ENCODE peak calls at places on chromosomes 13 and 19, in six cellular contexts. I, B, D, K, G and L are unnamed samples.

GRCh38 chr13:23159587-23160240 is 21.1 kb upstream of the SGCG start:
- DNase-seq in I (no peak), B (peak; percentile 22), D (no peak), K (no peak), G (peak; percentile 5), L (no peak)

GRCh38 chr13:48234652-48235099 is 1.7 kb downstream of the ITM2B start:
- DNase-seq in I (no peak), B (no peak), D (no peak), K (no peak), G (no peak), L (no peak)

GRCh38 chr13:90696656-90697055 is 650.8 kb upstream of the MIR17HG start:
- DNase-seq in I (no peak), B (no peak), D (no peak), K (no peak), G (peak; percentile 61), L (no peak)

GRCh38 chr19:48500830-48501445 is 10.7 kb downstream of the LMTK3 start:
- DNase-seq in I (no peak), B (no peak), D (no peak), K (no peak), G (no peak), L (no peak)

GRCh38 chr13:46385946-46386345 is 1.1 kb downstream of the RUBCNL start:
- DNase-seq in I (no peak), B (peak; percentile 13), D (no peak), K (no peak), G (no peak), L (peak; percentile 18)

GRCh38 chr13:38951525-38952313 is 38.9 kb downstream of the STOML3 start:
- DNase-seq in I (no peak), B (no peak), D (no peak), K (no peak), G (peak; percentile 53), L (no peak)

GRCh38 chr19:49690073-49690655 is 752 bp upstream of the CPT1C start:
- DNase-seq in I (no peak), B (peak; percentile 55), D (no peak), K (no peak), G (no peak), L (no peak)

GRCh38 chr13:75993823-75994222 is 357.7 kb downstream of the LMO7 start:
- DNase-seq in I (no peak), B (peak; percentile 5), D (no peak), K (no peak), G (peak; percentile 76), L (no peak)

GRCh38 chr19:12913871-12914690 is 5.0 kb downstream of the SYCE2 start:
- DNase-seq in I (no peak), B (peak; percentile 33), D (peak; percentile 80), K (no peak), G (no peak), L (peak; percentile 67)

GRCh38 chr19:41265376-41266153 is 1.4 kb downstream of the HNRNPUL1 start:
- DNase-seq in I (no peak), B (peak; percentile 47), D (no peak), K (no peak), G (peak; percentile 24), L (peak; percentile 3)

GRCh38 chr19:47231215-47232054 is 436 bp upstream of the BBC3 start:
- DNase-seq in I (peak; percentile 91), B (peak; percentile 96), D (peak; percentile 92), K (peak; percentile 51), G (peak; percentile 87), L (peak; percentile 85)

GRCh38 chr19:40445945-40446784 is 2.0 kb upstream of the SERTAD3 start:
- DNase-seq in I (no peak), B (peak; percentile 54), D (no peak), K (no peak), G (peak; percentile 70), L (no peak)

GRCh38 chr19:17429661-17430101 is 9.8 kb downstream of the MVB12A start:
- DNase-seq in I (no peak), B (peak; percentile 9), D (no peak), K (no peak), G (no peak), L (no peak)

GRCh38 chr19:3106509-3107141 is 12.5 kb downstream of the GNA11 start:
- DNase-seq in I (no peak), B (no peak), D (no peak), K (no peak), G (no peak), L (no peak)

GRCh38 chr19:17424743-17425365 is 5.0 kb downstream of the MVB12A start:
- DNase-seq in I (no peak), B (peak; percentile 56), D (peak; percentile 60), K (no peak), G (peak; percentile 36), L (peak; percentile 35)

GRCh38 chr13:78660130-78660857 is 1.3 kb upstream of the OBI1 start:
- DNase-seq in I (no peak), B (peak; percentile 40), D (peak; percentile 35), K (no peak), G (no peak), L (peak; percentile 11)

GRCh38 chr13:20689291-20689690 is 14.2 kb upstream of the IL17D start:
- DNase-seq in I (no peak), B (no peak), D (no peak), K (no peak), G (no peak), L (no peak)

GRCh38 chr19:1811472-1811894 is 593 bp downstream of the ATP8B3 start:
- DNase-seq in I (peak; percentile 27), B (peak; percentile 80), D (peak; percentile 45), K (no peak), G (peak; percentile 90), L (peak; percentile 57)

GRCh38 chr19:51572908-51573307 is 1.8 kb downstream of the ZNF175 start:
- DNase-seq in I (no peak), B (peak; percentile 67), D (no peak), K (no peak), G (peak; percentile 22), L (no peak)

GRCh38 chr13:73060251-73061160 is 1.7 kb downstream of the KLF5 start:
- DNase-seq in I (no peak), B (peak; percentile 87), D (no peak), K (no peak), G (peak; percentile 83), L (peak; percentile 3)

GRCh38 chr13:113947321-113948033 is 26.4 kb downstream of the C13orf46 start:
- DNase-seq in I (no peak), B (peak; percentile 88), D (no peak), K (no peak), G (peak; percentile 64), L (peak; percentile 92)

GRCh38 chr13:79749556-79749955 is 268.6 kb downstream of the NDFIP2 start:
- DNase-seq in I (no peak), B (no peak), D (no peak), K (no peak), G (no peak), L (no peak)

GRCh38 chr19:48683349-48683748 is 10.5 kb upstream of the NTN5 start:
- DNase-seq in I (peak; percentile 7), B (peak; percentile 63), D (peak; percentile 24), K (no peak), G (peak; percentile 22), L (no peak)

GRCh38 chr13:45362939-45363338 is 22.0 kb upstream of the TPT1 start:
- DNase-seq in I (no peak), B (no peak), D (peak; percentile 56), K (no peak), G (no peak), L (peak; percentile 20)

GRCh38 chr19:13190781-13191540 is 40.8 kb downstream of the IER2 start:
- DNase-seq in I (no peak), B (no peak), D (no peak), K (no peak), G (no peak), L (no peak)

GRCh38 chr13:39776439-39776838 is 121.0 kb downstream of the COG6 start:
- DNase-seq in I (no peak), B (peak; percentile 78), D (no peak), K (no peak), G (peak; percentile 61), L (no peak)

GRCh38 chr19:6925801-6926751 is 38.7 kb downstream of the ADGRE1 start:
- DNase-seq in I (peak; percentile 9), B (no peak), D (no peak), K (no peak), G (no peak), L (peak; percentile 36)

GRCh38 chr13:26706381-26706780 is 54.2 kb downstream of the GPR12 start:
- DNase-seq in I (no peak), B (no peak), D (no peak), K (no peak), G (no peak), L (no peak)

GRCh38 chr19:14369399-14370168 is 11.7 kb upstream of the ADGRE5 start:
- DNase-seq in I (peak; percentile 62), B (no peak), D (peak; percentile 86), K (no peak), G (no peak), L (no peak)

GRCh38 chr19:2235396-2236284 is 489 bp downstream of the PLEKHJ1 start:
- DNase-seq in I (no peak), B (no peak), D (no peak), K (no peak), G (no peak), L (peak; percentile 48)

GRCh38 chr13:43373400-43373799 is 350.0 kb downstream of the DNAJC15 start:
- DNase-seq in I (no peak), B (no peak), D (no peak), K (no peak), G (no peak), L (no peak)

GRCh38 chr13:113599396-113599795 is 14.8 kb downstream of the TFDP1 start:
- DNase-seq in I (no peak), B (no peak), D (no peak), K (no peak), G (no peak), L (no peak)

GRCh38 chr13:112889351-112890290 is 79.4 kb upstream of the MCF2L start:
- DNase-seq in I (no peak), B (no peak), D (no peak), K (no peak), G (no peak), L (no peak)

GRCh38 chr13:48783181-48783630 is 129.5 kb downstream of the CYSLTR2 start:
- DNase-seq in I (no peak), B (peak; percentile 99), D (no peak), K (peak; percentile 12), G (peak; percentile 90), L (peak; percentile 62)

GRCh38 chr19:31821346-31821745 is 472.1 kb upstream of the TSHZ3 start:
- DNase-seq in I (no peak), B (no peak), D (no peak), K (no peak), G (no peak), L (no peak)

GRCh38 chr13:79548886-79549285 is 67.9 kb downstream of the NDFIP2 start:
- DNase-seq in I (no peak), B (peak; percentile 38), D (no peak), K (no peak), G (peak; percentile 24), L (no peak)